ENCODE peak calls at places on chromosomes 6 and 20, in five cellular contexts. J, H, N, Q and C are unnamed samples.
A peak's percentile ranks its signal among the peaks of the same experiment; 100 is the strongest.

GRCh38 chr6:1263039-1263849 is 48.7 kb upstream of the FOXQ1 start:
- DNase-seq in J (no peak), Q (no peak), N (no peak), H (peak; percentile 6), C (peak; percentile 11)

GRCh38 chr6:21438986-21439352 is 154.6 kb upstream of the SOX4 start:
- DNase-seq in Q (no peak), N (no peak), H (peak; percentile 70), J (no peak), C (peak; percentile 74)

GRCh38 chr20:57392512-57393271 is 1.5 kb downstream of the RBM38 start:
- DNase-seq in H (no peak), Q (peak; percentile 70), J (peak; percentile 75), N (peak; percentile 61), C (no peak)

GRCh38 chr6:169589293-169589692 is 112.5 kb downstream of the WDR27 start:
- DNase-seq in N (no peak), H (peak; percentile 80), J (no peak), Q (peak; percentile 67), C (peak; percentile 85)

GRCh38 chr20:62219992-62220665 is at the start of gene HRH3:
- DNase-seq in H (no peak), Q (no peak), N (peak; percentile 52), J (no peak), C (no peak)

GRCh38 chr6:33768644-33769120 is 20.2 kb downstream of the LEMD2 start:
- DNase-seq in N (peak; percentile 81), J (peak; percentile 60), Q (peak; percentile 94), H (peak; percentile 40), C (peak; percentile 78)

GRCh38 chr20:38246357-38247165 is 14.0 kb downstream of the KIAA1755 start:
- DNase-seq in N (peak; percentile 34), H (peak; percentile 49), J (no peak), Q (no peak), C (peak; percentile 53)

GRCh38 chr6:159966339-159966738 is 2.5 kb upstream of the IGF2R start:
- DNase-seq in J (no peak), Q (no peak), H (no peak), N (no peak), C (no peak)

GRCh38 chr6:159727717-159728440 is 573 bp downstream of the WTAP start:
- DNase-seq in Q (no peak), J (peak; percentile 28), N (no peak), H (no peak), C (peak; percentile 52)

GRCh38 chr6:5557506-5557905 is 296.2 kb downstream of the FARS2 start:
- DNase-seq in H (no peak), Q (no peak), N (no peak), J (no peak), C (no peak)

GRCh38 chr20:32920530-32921298 is 62.0 kb downstream of the EFCAB8 start:
- DNase-seq in H (no peak), Q (no peak), J (no peak), N (no peak), C (no peak)

GRCh38 chr6:106546322-106547052 is 82.8 kb downstream of the RTN4IP1 start:
- DNase-seq in J (no peak), H (peak; percentile 78), Q (no peak), N (no peak), C (peak; percentile 86)

GRCh38 chr6:55450007-55450406 is 122.7 kb downstream of the GFRAL start:
- DNase-seq in H (no peak), J (no peak), Q (no peak), N (no peak), C (peak; percentile 23)

GRCh38 chr6:141675957-141676356 is 456.8 kb upstream of the GJE1 start:
- DNase-seq in Q (no peak), H (no peak), J (no peak), N (no peak), C (peak; percentile 46)

GRCh38 chr6:122734529-122735203 is 44.9 kb upstream of the FABP7 start:
- DNase-seq in J (no peak), Q (no peak), H (no peak), N (no peak), C (no peak)

GRCh38 chr6:11496152-11497060 is 41.1 kb upstream of the TMEM170B start:
- DNase-seq in Q (peak; percentile 82), H (peak; percentile 49), N (no peak), J (peak; percentile 48), C (peak; percentile 68)

GRCh38 chr20:21501184-21501583 is 12.7 kb downstream of the NKX2-2 start:
- DNase-seq in N (no peak), Q (no peak), J (no peak), H (no peak), C (no peak)

GRCh38 chr6:28643017-28643740 is 117.5 kb downstream of the GPX5 start:
- DNase-seq in H (peak; percentile 71), Q (no peak), N (no peak), J (no peak), C (peak; percentile 63)

GRCh38 chr20:61805365-61805764 is 260.3 kb downstream of the TAF4 start:
- DNase-seq in J (no peak), N (no peak), H (no peak), Q (no peak), C (no peak)

GRCh38 chr6:14272111-14273085 is 154.8 kb downstream of the CD83 start:
- DNase-seq in H (peak; percentile 86), N (no peak), J (no peak), Q (no peak), C (no peak)

GRCh38 chr20:48716086-48716485 is 111.7 kb downstream of the PREX1 start:
- DNase-seq in Q (no peak), N (no peak), H (no peak), J (peak; percentile 53), C (no peak)

GRCh38 chr20:36217226-36217625 is 19.1 kb upstream of the AAR2 start:
- DNase-seq in N (no peak), Q (no peak), J (no peak), H (no peak), C (no peak)
- TF ChIP-seq CTCF in N (no peak), Q (no peak), J (no peak), H (no peak), C (no peak)

GRCh38 chr20:58838174-58838573 is 12.5 kb downstream of the GNAS-AS1 start:
- DNase-seq in J (no peak), Q (no peak), N (no peak), H (no peak), C (no peak)
- TF ChIP-seq CTCF in J (no peak), Q (no peak), N (no peak), H (no peak), C (no peak)

DNA sequence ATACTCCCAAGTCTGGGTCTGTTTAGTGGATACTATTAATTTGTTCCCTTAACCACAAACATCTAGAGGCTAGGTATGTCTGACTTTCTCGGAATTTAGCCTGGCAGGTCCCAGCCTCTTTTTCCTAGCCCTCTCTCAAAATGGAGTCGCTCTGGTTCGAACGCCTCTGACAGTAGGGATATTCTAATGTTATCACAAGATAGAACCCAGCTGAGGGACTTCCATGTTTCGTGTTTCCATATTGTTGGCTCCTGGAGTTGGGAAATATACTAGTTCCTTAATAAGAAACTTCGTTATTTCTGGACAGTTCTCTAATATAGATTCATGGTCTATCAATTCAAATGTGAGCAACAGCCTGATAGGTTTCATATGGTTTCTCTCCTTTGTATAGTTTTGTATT is 16.4 kb downstream of the CYB5R4 start:
- DNase-seq in Q (no peak), H (no peak), J (no peak), N (no peak), C (no peak)
- TF ChIP-seq CTCF in Q (no peak), H (no peak), J (no peak), N (no peak), C (no peak)

GRCh38 chr6:2988426-2989331 is 11.0 kb upstream of the NQO2 start:
- DNase-seq in H (peak; percentile 93), N (peak; percentile 90), J (peak; percentile 73), Q (peak; percentile 97), C (peak; percentile 96)

GRCh38 chr6:2988076-2988425 is 11.6 kb upstream of the NQO2 start:
- DNase-seq in Q (no peak), N (no peak), J (no peak), H (no peak), C (no peak)

GRCh38 chr6:2990179-2990931 is 9.3 kb upstream of the NQO2 start:
- DNase-seq in H (peak; percentile 62), J (peak; percentile 19), N (no peak), Q (peak; percentile 78), C (peak; percentile 75)

GRCh38 chr6:2990932-2991506 is 8.7 kb upstream of the NQO2 start:
- DNase-seq in J (no peak), H (no peak), N (no peak), Q (peak; percentile 52), C (no peak)

GRCh38 chr6:2989332-2990178 is 10.1 kb upstream of the NQO2 start:
- DNase-seq in N (peak; percentile 55), J (peak; percentile 63), Q (peak; percentile 96), H (peak; percentile 96), C (peak; percentile 99)
- TF ChIP-seq CTCF in N (no peak), J (peak; percentile 44), Q (no peak), H (no peak), C (no peak)

GRCh38 chr6:90890681-90891337 is 303.9 kb upstream of the MAP3K7 start:
- DNase-seq in Q (no peak), H (peak; percentile 2), J (no peak), N (no peak), C (no peak)

GRCh38 chr6:90891338-90891715 is 304.5 kb upstream of the MAP3K7 start:
- DNase-seq in N (no peak), H (no peak), Q (no peak), J (no peak), C (no peak)

GRCh38 chr6:90894285-90895144 is 307.6 kb upstream of the MAP3K7 start:
- DNase-seq in H (no peak), Q (no peak), N (no peak), J (no peak), C (no peak)

GRCh38 chr6:90893385-90893784 is 306.5 kb upstream of the MAP3K7 start:
- DNase-seq in N (no peak), H (no peak), J (no peak), Q (no peak), C (no peak)

GRCh38 chr6:90892271-90892670 is 305.4 kb upstream of the MAP3K7 start:
- DNase-seq in H (no peak), J (no peak), Q (no peak), N (no peak), C (no peak)
- TF ChIP-seq CTCF in H (no peak), J (no peak), Q (no peak), N (no peak), C (no peak)

GRCh38 chr6:108523697-108524096 is 37.0 kb upstream of the FOXO3 start:
- DNase-seq in H (no peak), J (no peak), N (no peak), Q (no peak), C (no peak)

GRCh38 chr6:108524528-108525218 is 36.0 kb upstream of the FOXO3 start:
- DNase-seq in J (no peak), Q (no peak), N (no peak), H (peak; percentile 10), C (no peak)

GRCh38 chr6:108521616-108522107 is 39.1 kb upstream of the FOXO3 start:
- DNase-seq in Q (no peak), J (no peak), N (no peak), H (no peak), C (no peak)

GRCh38 chr6:108518714-108519576 is 41.8 kb upstream of the FOXO3 start:
- DNase-seq in J (no peak), Q (no peak), H (no peak), N (no peak), C (peak; percentile 12)
- TF ChIP-seq CTCF in J (no peak), Q (no peak), H (peak; percentile 38), N (no peak), C (peak; percentile 56)

GRCh38 chr6:93417421-93417996 is 1.9 kb downstream of the EPHA7 start:
- DNase-seq in N (no peak), J (no peak), Q (no peak), H (peak; percentile 20), C (peak; percentile 27)
- TF ChIP-seq CTCF in N (no peak), J (no peak), Q (no peak), H (peak; percentile 17), C (peak; percentile 30)